ENCODE peak calls at places on chromosomes 12 and 14, in four cellular contexts. One of them, this sample, is unnamed. For H3K4me1 and H3K36me3, the result is how much of the 10 kb centered on the place peaks cover.

GRCh38 chr12:131066207-131066885 is 112.6 kb downstream of the ADGRD1 start:
- DNase-seq in left ventricle myocardium inferior: peak
- DNase-seq in uterus: no peak
- DNase-seq in effector memory CD4-positive, alpha-beta T cell: no peak
- DNase-seq in this sample: peak

GRCh38 chr12:57722716-57723629 is 15.6 kb downstream of the AGAP2 start:
- DNase-seq in left ventricle myocardium inferior: no peak
- DNase-seq in uterus: no peak
- DNase-seq in effector memory CD4-positive, alpha-beta T cell: no peak
- DNase-seq in this sample: no peak

GRCh38 chr12:129184066-129184695 is 330.9 kb downstream of the GLT1D1 start:
- DNase-seq in left ventricle myocardium inferior: no peak
- DNase-seq in uterus: no peak
- DNase-seq in effector memory CD4-positive, alpha-beta T cell: no peak
- DNase-seq in this sample: no peak

GRCh38 chr14:45070215-45070614 is 13.7 kb upstream of the PRPF39 start:
- DNase-seq in left ventricle myocardium inferior: no peak
- DNase-seq in uterus: no peak
- DNase-seq in effector memory CD4-positive, alpha-beta T cell: no peak
- DNase-seq in this sample: no peak

GRCh38 chr14:31010935-31011334 is 14.5 kb upstream of the AP4S1 start:
- DNase-seq in left ventricle myocardium inferior: no peak
- DNase-seq in uterus: no peak
- DNase-seq in effector memory CD4-positive, alpha-beta T cell: no peak
- DNase-seq in this sample: no peak

GRCh38 chr12:49903700-49904423 is at the start of gene FAIM2:
- DNase-seq in left ventricle myocardium inferior: peak
- DNase-seq in uterus: peak
- DNase-seq in effector memory CD4-positive, alpha-beta T cell: peak
- DNase-seq in this sample: peak

GRCh38 chr12:8156845-8157244 is at the start of gene ZNF705A:
- DNase-seq in left ventricle myocardium inferior: no peak
- DNase-seq in uterus: no peak
- DNase-seq in effector memory CD4-positive, alpha-beta T cell: no peak
- DNase-seq in this sample: no peak

GRCh38 chr12:131943389-131943788 is 6.4 kb upstream of the EP400 start:
- DNase-seq in left ventricle myocardium inferior: no peak
- DNase-seq in uterus: no peak
- DNase-seq in effector memory CD4-positive, alpha-beta T cell: no peak
- DNase-seq in this sample: peak

GRCh38 chr12:15701212-15701611 is 88.0 kb downstream of the EPS8 start:
- DNase-seq in left ventricle myocardium inferior: no peak
- DNase-seq in uterus: no peak
- DNase-seq in effector memory CD4-positive, alpha-beta T cell: no peak
- DNase-seq in this sample: no peak

GRCh38 chr14:100538566-100539318 is 48.5 kb downstream of the BEGAIN start:
- DNase-seq in left ventricle myocardium inferior: peak
- DNase-seq in uterus: peak
- DNase-seq in effector memory CD4-positive, alpha-beta T cell: no peak
- DNase-seq in this sample: peak

GRCh38 chr12:117071009-117071408 is 28.2 kb downstream of the TESC start:
- DNase-seq in left ventricle myocardium inferior: no peak
- DNase-seq in uterus: no peak
- DNase-seq in effector memory CD4-positive, alpha-beta T cell: no peak
- DNase-seq in this sample: peak

GRCh38 chr12:10242539-10242938 is 29.9 kb downstream of the GABARAPL1 start:
- DNase-seq in left ventricle myocardium inferior: no peak
- DNase-seq in uterus: no peak
- DNase-seq in effector memory CD4-positive, alpha-beta T cell: no peak
- DNase-seq in this sample: no peak

GRCh38 chr14:69662636-69663321 is 51.4 kb downstream of the SUSD6 start:
- DNase-seq in left ventricle myocardium inferior: no peak
- DNase-seq in uterus: no peak
- DNase-seq in effector memory CD4-positive, alpha-beta T cell: no peak
- DNase-seq in this sample: no peak

GRCh38 chr14:94964181-94964580 is 193.1 kb downstream of the DICER1 start:
- DNase-seq in left ventricle myocardium inferior: no peak
- DNase-seq in uterus: no peak
- DNase-seq in effector memory CD4-positive, alpha-beta T cell: no peak
- DNase-seq in this sample: no peak
- H3K4me1 ChIP-seq in left ventricle myocardium inferior: under half
- H3K4me1 ChIP-seq in uterus: under half
- H3K4me1 ChIP-seq in effector memory CD4-positive, alpha-beta T cell: under half
- H3K4me1 ChIP-seq in this sample: under half

GRCh38 chr14:61768240-61768639 is 6.0 kb downstream of the SNAPC1 start:
- DNase-seq in left ventricle myocardium inferior: no peak
- DNase-seq in uterus: no peak
- DNase-seq in effector memory CD4-positive, alpha-beta T cell: no peak
- DNase-seq in this sample: no peak
- H3K36me3 ChIP-seq in left ventricle myocardium inferior: half or more
- H3K36me3 ChIP-seq in uterus: under half
- H3K36me3 ChIP-seq in effector memory CD4-positive, alpha-beta T cell: under half
- H3K36me3 ChIP-seq in this sample: half or more

GRCh38 chr12:56635539-56636117 is 5.5 kb upstream of the BAZ2A start:
- DNase-seq in left ventricle myocardium inferior: no peak
- DNase-seq in uterus: no peak
- DNase-seq in effector memory CD4-positive, alpha-beta T cell: no peak
- DNase-seq in this sample: no peak

GRCh38 chr12:56634837-56635538 is 4.9 kb upstream of the BAZ2A start:
- DNase-seq in left ventricle myocardium inferior: peak
- DNase-seq in uterus: peak
- DNase-seq in effector memory CD4-positive, alpha-beta T cell: peak
- DNase-seq in this sample: peak

GRCh38 chr12:56637621-56638020 is 7.5 kb upstream of the BAZ2A start:
- DNase-seq in left ventricle myocardium inferior: no peak
- DNase-seq in uterus: no peak
- DNase-seq in effector memory CD4-positive, alpha-beta T cell: no peak
- DNase-seq in this sample: no peak

GRCh38 chr12:56636675-56637540 is 6.8 kb upstream of the BAZ2A start:
- DNase-seq in left ventricle myocardium inferior: peak
- DNase-seq in uterus: peak
- DNase-seq in effector memory CD4-positive, alpha-beta T cell: peak
- DNase-seq in this sample: peak

DNA sequence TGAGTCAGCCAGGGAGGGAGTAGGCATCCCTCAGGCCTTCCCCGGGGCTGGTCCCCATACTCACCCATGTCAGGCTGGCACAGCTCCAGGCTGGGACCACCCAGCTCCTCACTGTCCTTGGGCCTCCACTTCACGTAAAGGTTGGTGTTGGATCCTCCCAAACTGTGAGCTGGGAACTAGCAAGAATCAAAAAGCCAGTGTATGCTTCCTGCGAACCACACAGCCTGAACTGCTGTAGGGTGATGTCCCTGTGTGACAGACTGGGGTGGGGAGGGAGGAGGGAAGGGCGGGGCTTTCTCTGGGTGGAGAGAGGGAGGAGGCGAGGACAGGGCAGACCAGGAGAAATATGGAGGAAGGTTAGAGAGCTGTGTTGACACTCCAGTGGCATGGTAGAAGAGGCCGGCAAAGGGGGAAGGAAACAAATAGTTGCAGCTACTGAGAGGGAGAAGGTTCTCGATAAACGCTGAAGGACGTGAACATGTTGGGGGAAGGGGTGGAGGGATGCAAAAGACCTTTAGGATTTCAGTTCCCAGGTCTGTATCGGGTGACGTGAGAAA is 6.1 kb upstream of the BAZ2A start:
- DNase-seq in left ventricle myocardium inferior: peak
- DNase-seq in uterus: peak
- DNase-seq in effector memory CD4-positive, alpha-beta T cell: peak
- DNase-seq in this sample: peak
- H3K4me1 ChIP-seq in left ventricle myocardium inferior: half or more
- H3K4me1 ChIP-seq in uterus: under half
- H3K4me1 ChIP-seq in effector memory CD4-positive, alpha-beta T cell: under half
- H3K4me1 ChIP-seq in this sample: under half

GRCh38 chr12:14430394-14430986 is 65.0 kb downstream of the ATF7IP start:
- DNase-seq in left ventricle myocardium inferior: no peak
- DNase-seq in uterus: no peak
- DNase-seq in effector memory CD4-positive, alpha-beta T cell: no peak
- DNase-seq in this sample: no peak

GRCh38 chr12:14424545-14424944 is 59.1 kb downstream of the ATF7IP start:
- DNase-seq in left ventricle myocardium inferior: no peak
- DNase-seq in uterus: no peak
- DNase-seq in effector memory CD4-positive, alpha-beta T cell: no peak
- DNase-seq in this sample: no peak

GRCh38 chr12:14431990-14432389 is 66.5 kb downstream of the ATF7IP start:
- DNase-seq in left ventricle myocardium inferior: no peak
- DNase-seq in uterus: no peak
- DNase-seq in effector memory CD4-positive, alpha-beta T cell: no peak
- DNase-seq in this sample: no peak

GRCh38 chr12:14422516-14423230 is 57.2 kb downstream of the ATF7IP start:
- DNase-seq in left ventricle myocardium inferior: no peak
- DNase-seq in uterus: no peak
- DNase-seq in effector memory CD4-positive, alpha-beta T cell: no peak
- DNase-seq in this sample: no peak

GRCh38 chr12:14426792-14427191 is 61.3 kb downstream of the ATF7IP start:
- DNase-seq in left ventricle myocardium inferior: no peak
- DNase-seq in uterus: no peak
- DNase-seq in effector memory CD4-positive, alpha-beta T cell: no peak
- DNase-seq in this sample: no peak
- H3K36me3 ChIP-seq in left ventricle myocardium inferior: under half
- H3K36me3 ChIP-seq in uterus: under half
- H3K36me3 ChIP-seq in effector memory CD4-positive, alpha-beta T cell: under half
- H3K36me3 ChIP-seq in this sample: under half

GRCh38 chr12:75976113-75976512 is 55.5 kb downstream of the PHLDA1 start:
- DNase-seq in left ventricle myocardium inferior: no peak
- DNase-seq in uterus: no peak
- DNase-seq in effector memory CD4-positive, alpha-beta T cell: no peak
- DNase-seq in this sample: no peak
- H3K4me1 ChIP-seq in left ventricle myocardium inferior: under half
- H3K4me1 ChIP-seq in uterus: under half
- H3K4me1 ChIP-seq in effector memory CD4-positive, alpha-beta T cell: under half
- H3K4me1 ChIP-seq in this sample: under half